ENCODE peak calls at places on chromosomes 4 and X, in six cellular contexts. One of them, this sample, is unnamed.

GRCh38 chr4:27568236-27568951 is 707.8 kb downstream of the STIM2 start:
- DNase-seq in neuronal stem cell: no peak
- DNase-seq in foreskin fibroblast: no peak
- DNase-seq in mesenchymal stem cell: no peak
- DNase-seq in AG04450: no peak
- DNase-seq in Karpas-422: no peak
- DNase-seq in this sample: no peak

GRCh38 chrX:69995400-69996101 is 54.2 kb downstream of the AWAT2 start:
- DNase-seq in neuronal stem cell: no peak
- DNase-seq in foreskin fibroblast: no peak
- DNase-seq in mesenchymal stem cell: no peak
- DNase-seq in AG04450: no peak
- DNase-seq in Karpas-422: no peak
- DNase-seq in this sample: no peak

GRCh38 chrX:53561912-53562311 is 124.6 kb downstream of the HUWE1 start:
- DNase-seq in neuronal stem cell: no peak
- DNase-seq in foreskin fibroblast: no peak
- DNase-seq in mesenchymal stem cell: no peak
- DNase-seq in AG04450: no peak
- DNase-seq in Karpas-422: no peak
- DNase-seq in this sample: no peak

GRCh38 chrX:47129879-47130358 is 14.6 kb downstream of the NDUFB11 start:
- DNase-seq in neuronal stem cell: no peak
- DNase-seq in foreskin fibroblast: no peak
- DNase-seq in mesenchymal stem cell: no peak
- DNase-seq in AG04450: no peak
- DNase-seq in Karpas-422: no peak
- DNase-seq in this sample: no peak

GRCh38 chrX:113512700-113513395 is 672.2 kb upstream of the AMOT start:
- DNase-seq in neuronal stem cell: no peak
- DNase-seq in foreskin fibroblast: peak
- DNase-seq in mesenchymal stem cell: peak
- DNase-seq in AG04450: no peak
- DNase-seq in Karpas-422: no peak
- DNase-seq in this sample: no peak

GRCh38 chr4:2962614-2963184 is 507 bp downstream of the NOP14 start:
- DNase-seq in neuronal stem cell: peak
- DNase-seq in foreskin fibroblast: no peak
- DNase-seq in mesenchymal stem cell: peak
- DNase-seq in AG04450: no peak
- DNase-seq in Karpas-422: peak
- DNase-seq in this sample: peak

GRCh38 chr4:35966558-35966957 is 277.8 kb downstream of the ARAP2 start:
- DNase-seq in neuronal stem cell: no peak
- DNase-seq in foreskin fibroblast: no peak
- DNase-seq in mesenchymal stem cell: peak
- DNase-seq in AG04450: no peak
- DNase-seq in Karpas-422: no peak
- DNase-seq in this sample: no peak

GRCh38 chr4:58732973-58733372 is 1622.8 kb upstream of the IGFBP7 start:
- DNase-seq in neuronal stem cell: no peak
- DNase-seq in foreskin fibroblast: no peak
- DNase-seq in mesenchymal stem cell: peak
- DNase-seq in AG04450: no peak
- DNase-seq in Karpas-422: no peak
- DNase-seq in this sample: no peak

GRCh38 chr4:113674733-113675132 is 86.8 kb downstream of the CAMK2D start:
- DNase-seq in neuronal stem cell: no peak
- DNase-seq in foreskin fibroblast: no peak
- DNase-seq in mesenchymal stem cell: no peak
- DNase-seq in AG04450: no peak
- DNase-seq in Karpas-422: no peak
- DNase-seq in this sample: no peak

GRCh38 chr4:143391895-143392294 is 55.2 kb downstream of the GAB1 start:
- DNase-seq in neuronal stem cell: no peak
- DNase-seq in foreskin fibroblast: no peak
- DNase-seq in mesenchymal stem cell: peak
- DNase-seq in AG04450: peak
- DNase-seq in Karpas-422: no peak
- DNase-seq in this sample: no peak

GRCh38 chr4:85669992-85670548 is 195.1 kb downstream of the ARHGAP24 start:
- DNase-seq in neuronal stem cell: no peak
- DNase-seq in foreskin fibroblast: no peak
- DNase-seq in mesenchymal stem cell: no peak
- DNase-seq in AG04450: no peak
- DNase-seq in Karpas-422: no peak
- DNase-seq in this sample: no peak

GRCh38 chrX:106894978-106895452 is 8.1 kb downstream of the RIPPLY1 start:
- DNase-seq in neuronal stem cell: no peak
- DNase-seq in foreskin fibroblast: peak
- DNase-seq in mesenchymal stem cell: peak
- DNase-seq in AG04450: peak
- DNase-seq in Karpas-422: no peak
- DNase-seq in this sample: no peak

GRCh38 chr4:7902101-7902553 is 37.5 kb downstream of the AFAP1 start:
- DNase-seq in neuronal stem cell: no peak
- DNase-seq in foreskin fibroblast: no peak
- DNase-seq in mesenchymal stem cell: no peak
- DNase-seq in AG04450: no peak
- DNase-seq in Karpas-422: no peak
- DNase-seq in this sample: no peak

GRCh38 chr4:1250921-1251772 is 2.2 kb upstream of the CTBP1 start:
- DNase-seq in neuronal stem cell: no peak
- DNase-seq in foreskin fibroblast: no peak
- DNase-seq in mesenchymal stem cell: no peak
- DNase-seq in AG04450: no peak
- DNase-seq in Karpas-422: no peak
- DNase-seq in this sample: no peak

GRCh38 chrX:40683245-40683644 is 35.9 kb upstream of the CXorf38 start:
- DNase-seq in neuronal stem cell: no peak
- DNase-seq in foreskin fibroblast: no peak
- DNase-seq in mesenchymal stem cell: no peak
- DNase-seq in AG04450: no peak
- DNase-seq in Karpas-422: no peak
- DNase-seq in this sample: no peak

GRCh38 chr4:151199496-151200190 is 77.3 kb upstream of the PRSS48 start:
- DNase-seq in neuronal stem cell: peak
- DNase-seq in foreskin fibroblast: peak
- DNase-seq in mesenchymal stem cell: no peak
- DNase-seq in AG04450: no peak
- DNase-seq in Karpas-422: no peak
- DNase-seq in this sample: no peak

GRCh38 chrX:117835034-117835433 is 281.6 kb downstream of the KLHL13 start:
- DNase-seq in neuronal stem cell: no peak
- DNase-seq in foreskin fibroblast: no peak
- DNase-seq in mesenchymal stem cell: no peak
- DNase-seq in AG04450: no peak
- DNase-seq in Karpas-422: no peak
- DNase-seq in this sample: peak

GRCh38 chr4:13548059-13548983 is 4.0 kb upstream of the NKX3-2 start:
- DNase-seq in neuronal stem cell: no peak
- DNase-seq in foreskin fibroblast: no peak
- DNase-seq in mesenchymal stem cell: peak
- DNase-seq in AG04450: no peak
- DNase-seq in Karpas-422: no peak
- DNase-seq in this sample: peak
- H3K4me3 ChIP-seq in neuronal stem cell: no peak
- H3K4me3 ChIP-seq in foreskin fibroblast: no peak
- H3K4me3 ChIP-seq in mesenchymal stem cell: peak
- H3K4me3 ChIP-seq in AG04450: peak
- H3K4me3 ChIP-seq in Karpas-422: peak
- H3K4me3 ChIP-seq in this sample: peak

DNA sequence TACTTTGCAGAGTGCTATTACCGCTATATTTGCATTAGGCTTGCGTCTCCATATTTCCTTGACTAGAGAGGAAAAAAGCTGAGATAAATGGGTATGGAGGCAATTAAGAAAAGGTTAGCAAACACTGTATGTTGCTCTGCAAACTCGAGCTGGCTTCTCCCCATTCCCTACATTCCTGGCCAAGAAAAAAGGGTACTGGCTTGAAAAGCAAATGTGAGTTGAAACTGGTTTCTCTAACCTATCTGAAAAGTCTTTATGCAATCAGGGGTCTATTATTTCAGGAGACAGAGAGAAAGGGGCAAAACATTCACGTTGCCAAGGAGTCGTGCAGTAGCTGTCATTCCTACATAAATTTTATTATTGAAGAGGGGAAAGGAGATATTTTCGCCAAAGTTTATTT is 2.1 kb downstream of the TMEM47 start:
- DNase-seq in neuronal stem cell: no peak
- DNase-seq in foreskin fibroblast: no peak
- DNase-seq in mesenchymal stem cell: peak
- DNase-seq in AG04450: no peak
- DNase-seq in Karpas-422: no peak
- DNase-seq in this sample: no peak
- H3K4me3 ChIP-seq in neuronal stem cell: peak
- H3K4me3 ChIP-seq in foreskin fibroblast: peak
- H3K4me3 ChIP-seq in mesenchymal stem cell: peak
- H3K4me3 ChIP-seq in AG04450: peak
- H3K4me3 ChIP-seq in Karpas-422: no peak
- H3K4me3 ChIP-seq in this sample: peak

GRCh38 chrX:80335062-80335830 is 85.0 kb upstream of the TENT5D start:
- DNase-seq in neuronal stem cell: peak
- DNase-seq in foreskin fibroblast: no peak
- DNase-seq in mesenchymal stem cell: peak
- DNase-seq in AG04450: no peak
- DNase-seq in Karpas-422: no peak
- DNase-seq in this sample: no peak
- H3K4me3 ChIP-seq in neuronal stem cell: peak
- H3K4me3 ChIP-seq in foreskin fibroblast: peak
- H3K4me3 ChIP-seq in mesenchymal stem cell: peak
- H3K4me3 ChIP-seq in AG04450: no peak
- H3K4me3 ChIP-seq in Karpas-422: no peak
- H3K4me3 ChIP-seq in this sample: peak

DNA sequence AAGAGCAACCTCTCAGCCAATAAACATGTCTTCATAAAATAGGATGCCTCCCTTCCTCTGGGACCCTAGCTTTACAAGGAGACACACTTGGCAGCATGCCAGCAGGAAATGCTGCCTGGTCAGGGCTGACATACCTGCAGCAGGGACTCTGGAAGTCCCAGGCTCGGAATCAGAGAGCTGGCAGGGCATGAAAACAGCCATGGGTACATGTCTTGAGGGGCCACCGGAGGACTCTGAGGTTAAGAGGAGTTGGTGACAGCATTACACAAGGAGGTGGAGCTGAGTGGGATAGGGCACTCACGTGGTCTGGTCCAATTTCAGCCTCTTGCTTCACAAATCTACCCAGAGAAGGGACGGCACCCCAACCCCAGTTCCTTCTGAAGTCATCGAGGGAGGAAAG is 15.7 kb downstream of the MSX1 start:
- DNase-seq in neuronal stem cell: no peak
- DNase-seq in foreskin fibroblast: no peak
- DNase-seq in mesenchymal stem cell: no peak
- DNase-seq in AG04450: no peak
- DNase-seq in Karpas-422: no peak
- DNase-seq in this sample: peak
- H3K4me3 ChIP-seq in neuronal stem cell: no peak
- H3K4me3 ChIP-seq in foreskin fibroblast: no peak
- H3K4me3 ChIP-seq in mesenchymal stem cell: no peak
- H3K4me3 ChIP-seq in AG04450: no peak
- H3K4me3 ChIP-seq in Karpas-422: no peak
- H3K4me3 ChIP-seq in this sample: no peak

DNA sequence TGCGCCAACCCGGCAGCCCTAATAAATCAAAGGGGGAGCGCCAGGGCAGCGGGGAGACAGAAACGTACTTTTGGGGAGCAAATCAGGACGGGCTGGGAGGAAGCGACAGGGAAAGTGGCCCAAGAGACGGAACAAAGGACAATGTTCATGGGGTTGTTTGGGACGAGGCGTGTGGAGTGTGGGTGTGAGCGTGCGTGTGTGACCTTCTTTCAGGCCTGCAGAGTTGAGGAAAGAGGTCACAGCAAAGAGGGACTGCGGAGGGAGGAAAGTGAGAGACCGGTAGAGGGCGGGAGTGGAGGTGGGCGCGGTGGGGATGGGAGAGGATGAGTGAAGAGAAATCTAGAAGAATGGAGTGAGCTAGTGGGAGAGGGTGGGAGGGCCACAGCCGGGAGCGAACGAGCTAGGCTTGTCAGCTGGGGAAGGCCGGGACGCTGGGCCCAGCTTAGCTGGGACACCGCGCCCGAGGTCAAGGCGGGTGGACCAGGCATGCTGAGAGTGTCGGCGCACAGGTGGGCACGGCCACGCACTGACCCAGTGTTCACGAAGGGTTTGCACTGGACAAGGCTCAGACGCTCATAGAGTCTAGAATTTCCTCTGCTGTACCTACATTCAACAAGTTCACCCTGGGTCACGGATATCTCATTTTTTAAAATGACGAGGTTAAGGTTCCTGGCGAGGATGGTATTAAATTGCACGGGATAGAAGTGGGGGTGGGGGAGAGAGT is 14.7 kb upstream of the PITX2 start:
- DNase-seq in neuronal stem cell: peak
- DNase-seq in foreskin fibroblast: no peak
- DNase-seq in mesenchymal stem cell: peak
- DNase-seq in AG04450: no peak
- DNase-seq in Karpas-422: no peak
- DNase-seq in this sample: peak
- H3K4me3 ChIP-seq in neuronal stem cell: peak
- H3K4me3 ChIP-seq in foreskin fibroblast: peak
- H3K4me3 ChIP-seq in mesenchymal stem cell: peak
- H3K4me3 ChIP-seq in AG04450: peak
- H3K4me3 ChIP-seq in Karpas-422: no peak
- H3K4me3 ChIP-seq in this sample: peak

DNA sequence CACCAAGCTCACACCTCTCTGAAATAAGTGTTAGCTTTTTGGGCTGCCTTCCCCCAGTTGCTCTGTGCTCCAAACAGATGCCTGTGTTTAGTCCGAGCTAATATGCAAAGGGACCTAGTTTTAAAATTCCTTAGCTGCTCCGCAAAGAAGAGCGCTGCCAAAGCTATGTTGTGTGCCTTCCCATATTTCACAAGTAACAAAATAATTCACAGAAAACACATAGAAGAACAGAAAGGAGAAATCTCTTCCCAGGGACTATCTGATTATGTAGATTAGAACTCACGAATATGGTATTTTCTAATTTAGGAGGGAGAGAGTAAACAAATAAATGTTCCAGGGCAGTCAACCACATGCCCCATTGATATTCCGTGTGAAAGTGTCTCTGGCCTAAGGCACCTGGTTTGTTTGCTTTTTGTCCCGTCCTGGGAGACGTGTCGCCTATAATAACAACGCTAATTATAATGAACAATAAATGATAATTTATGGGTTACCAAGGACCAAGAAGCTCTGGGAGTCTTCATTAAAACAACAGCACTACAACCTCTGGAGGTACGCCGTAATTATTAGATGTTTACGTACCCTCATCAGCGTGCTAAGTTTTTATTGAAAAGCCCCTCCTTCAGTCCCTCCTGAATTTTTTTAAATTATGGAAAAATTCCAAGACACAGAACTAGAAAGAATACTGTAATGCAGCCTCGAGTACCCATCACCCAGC is 1.2 kb upstream of the CCNG2 start:
- DNase-seq in neuronal stem cell: no peak
- DNase-seq in foreskin fibroblast: no peak
- DNase-seq in mesenchymal stem cell: no peak
- DNase-seq in AG04450: no peak
- DNase-seq in Karpas-422: peak
- DNase-seq in this sample: no peak
- H3K4me3 ChIP-seq in neuronal stem cell: no peak
- H3K4me3 ChIP-seq in foreskin fibroblast: peak
- H3K4me3 ChIP-seq in mesenchymal stem cell: peak
- H3K4me3 ChIP-seq in AG04450: peak
- H3K4me3 ChIP-seq in Karpas-422: peak
- H3K4me3 ChIP-seq in this sample: peak

This sample was measured in H7.